ENCODE peak calls at places on chromosomes 13 and 19, in four cellular contexts. F is A549, H is IMR-90, W is K562. X is an unnamed sample.

GRCh38 chr13:90701264-90701663 is 646.2 kb upstream of the MIR17HG start:
- DNase-seq in W (no peak), F (no peak), H (no peak), X (no peak)

GRCh38 chr13:105147481-105147880 is 1388.0 kb downstream of the EFNB2 start:
- DNase-seq in W (no peak), F (no peak), H (no peak), X (no peak)

GRCh38 chr19:3057275-3057714 is 5.0 kb downstream of the TLE5 start:
- DNase-seq in H (no peak), W (peak), F (peak), X (no peak)

GRCh38 chr19:28324275-28325060 is 888.5 kb downstream of the UQCRFS1 start:
- DNase-seq in W (no peak), H (no peak), F (no peak), X (no peak)

GRCh38 chr13:77544365-77544764 is 8.9 kb downstream of the SCEL start:
- DNase-seq in W (no peak), F (no peak), H (no peak), X (peak)

GRCh38 chr13:104442541-104442940 is 1376.3 kb upstream of the SLC10A2 start:
- DNase-seq in W (no peak), H (no peak), F (no peak), X (no peak)

GRCh38 chr13:59203855-59204254 is 959.9 kb downstream of the DIAPH3 start:
- DNase-seq in W (no peak), H (no peak), F (no peak), X (no peak)

GRCh38 chr19:2722541-2723344 is 1.6 kb upstream of the DIRAS1 start:
- DNase-seq in H (peak), F (peak), W (peak), X (peak)

GRCh38 chr13:66036024-66036614 is 1194.0 kb downstream of the PCDH9 start:
- DNase-seq in W (no peak), H (peak), F (no peak), X (no peak)

GRCh38 chr13:41137241-41137640 is 4.6 kb upstream of the KBTBD6 start:
- DNase-seq in F (no peak), H (peak), W (no peak), X (no peak)

GRCh38 chr13:59468396-59468795 is 695.3 kb downstream of the DIAPH3 start:
- DNase-seq in W (peak), F (no peak), H (no peak), X (no peak)

GRCh38 chr13:51564252-51564651 is 20.0 kb upstream of the WDFY2 start:
- DNase-seq in F (no peak), W (no peak), H (no peak), X (no peak)

GRCh38 chr13:64471916-64472315 is 2758.2 kb downstream of the PCDH9 start:
- DNase-seq in F (peak), W (no peak), H (peak), X (peak)

GRCh38 chr13:46354143-46355087 is 32.6 kb downstream of the RUBCNL start:
- DNase-seq in W (no peak), H (peak), F (peak), X (no peak)

GRCh38 chr13:75196112-75196855 is 285.7 kb downstream of the TBC1D4 start:
- DNase-seq in H (peak), F (no peak), W (no peak), X (no peak)

GRCh38 chr19:16025108-16026101 is 50.9 kb upstream of the TPM4 start:
- DNase-seq in F (peak), H (peak), W (peak), X (peak)

GRCh38 chr19:58401825-58402433 is 6.5 kb downstream of the RNF225 start:
- DNase-seq in H (no peak), F (no peak), W (peak), X (no peak)

GRCh38 chr19:58408152-58409009 is at the start of gene ZNF584:
- DNase-seq in W (peak), F (peak), H (peak), X (peak)

GRCh38 chr19:58406818-58407657 is 1.4 kb upstream of the ZNF584 start:
- DNase-seq in W (no peak), H (no peak), F (peak), X (no peak)

GRCh38 chr19:58409010-58409790 is 751 bp downstream of the ZNF584 start:
- DNase-seq in W (no peak), H (peak), F (peak), X (peak)

GRCh38 chr19:58407658-58408151 is 744 bp upstream of the ZNF584 start:
- DNase-seq in H (peak), F (no peak), W (no peak), X (no peak)
- TF ChIP-seq SMC3 in H (no peak), F (no peak), W (no peak), X (no peak)

DNA sequence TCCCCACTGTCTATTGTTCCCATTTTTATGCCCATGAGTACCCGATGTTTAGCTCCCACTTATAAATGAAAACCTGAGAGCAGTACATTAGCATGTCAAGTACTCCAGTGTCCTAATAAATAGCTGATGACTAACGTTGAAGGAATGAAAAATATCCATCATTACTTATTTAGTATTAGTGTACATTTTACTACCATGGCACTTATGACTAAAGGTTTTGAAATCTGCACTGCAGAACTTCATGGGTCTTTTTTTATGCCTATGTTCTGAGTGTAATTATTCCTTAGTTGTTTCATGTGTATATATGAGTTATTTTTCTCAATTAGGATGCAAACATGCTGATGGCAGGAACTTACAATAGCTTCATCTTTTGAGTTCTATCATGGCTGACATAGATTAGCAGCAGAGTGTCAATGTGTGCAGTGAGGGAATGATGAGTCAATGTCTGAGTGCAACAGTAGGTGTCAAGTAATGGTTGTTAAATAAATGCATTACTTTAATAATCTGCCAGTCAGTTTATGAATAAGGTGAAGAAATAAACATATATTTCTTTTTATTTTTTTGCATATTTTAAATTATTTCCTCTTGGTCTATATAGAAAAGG is 188.4 kb downstream of the ITGBL1 start:
- DNase-seq in H (peak), F (peak), W (no peak), X (no peak)
- TF ChIP-seq SMC3 in H (no peak), F (no peak), W (no peak), X (no peak)

GRCh38 chr19:1698636-1699035 is 46.2 kb upstream of the TCF3 start:
- DNase-seq in F (no peak), W (no peak), H (no peak), X (no peak)
- TF ChIP-seq SMC3 in F (no peak), W (no peak), H (no peak), X (no peak)

DNA sequence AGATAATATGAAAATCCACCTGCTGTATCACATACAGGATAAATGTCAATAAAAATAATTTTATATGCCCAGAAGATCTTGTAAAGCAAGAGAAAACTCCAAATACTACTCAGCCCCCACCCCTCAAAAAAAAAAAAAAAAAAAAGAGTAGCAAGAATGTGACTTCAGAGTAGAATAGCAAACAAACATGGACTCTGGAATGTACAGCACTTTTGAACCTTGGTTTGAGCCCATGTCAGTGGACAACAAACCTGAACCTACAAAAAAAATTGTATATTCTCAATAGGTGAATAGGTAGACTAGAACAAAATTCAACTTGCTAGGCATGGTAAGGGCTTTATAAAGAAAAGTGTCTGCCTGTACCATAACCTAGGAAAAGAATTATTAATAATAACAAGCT is 428.0 kb downstream of the SLITRK6 start:
- DNase-seq in F (no peak), H (no peak), W (no peak), X (no peak)
- TF ChIP-seq SMC3 in F (no peak), H (no peak), W (no peak), X (no peak)

GRCh38 chr13:95231393-95231792 is 69.9 kb downstream of the ABCC4 start:
- DNase-seq in W (no peak), H (no peak), F (no peak), X (no peak)
- TF ChIP-seq SMC3 in W (no peak), H (no peak), F (no peak), X (no peak)

DNA sequence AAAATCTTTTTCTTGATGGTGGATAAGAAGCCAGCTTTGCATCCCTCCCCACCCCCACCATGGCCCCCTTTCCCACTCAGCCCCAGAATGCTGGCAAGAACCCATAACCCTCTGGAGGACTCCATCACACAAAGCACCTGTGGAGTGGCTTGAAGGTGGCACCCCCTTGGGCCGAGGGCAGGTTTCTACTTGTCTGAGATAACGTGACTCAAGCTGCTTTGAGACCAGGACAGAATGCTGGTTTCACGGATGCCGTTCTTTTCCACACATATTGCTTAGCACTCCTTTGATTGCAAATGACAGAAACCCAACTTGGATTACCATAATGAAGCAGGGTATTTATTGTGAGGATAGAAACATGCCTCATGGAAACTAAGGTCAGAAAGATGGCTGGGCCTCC is 82.2 kb downstream of the LACC1 start:
- DNase-seq in H (no peak), W (no peak), F (no peak), X (no peak)
- TF ChIP-seq SMC3 in H (no peak), W (no peak), F (no peak), X (no peak)

GRCh38 chr13:83274679-83275078 is 607.6 kb downstream of the SLITRK1 start:
- DNase-seq in F (no peak), H (no peak), W (no peak), X (no peak)
- TF ChIP-seq SMC3 in F (no peak), H (no peak), W (no peak), X (no peak)

GRCh38 chr13:109816112-109816978 is 30.0 kb upstream of the IRS2 start:
- DNase-seq in H (no peak), F (no peak), W (no peak), X (no peak)
- TF ChIP-seq SMC3 in H (no peak), F (no peak), W (no peak), X (no peak)